ENCODE peak calls at places on chromosomes 3 and 15, in seven cellular contexts. L is esophagus squamous epithelium, W is cardiac muscle cell, G is brain microvascular endothelial cell, H is dorsolateral prefrontal cortex, E is spleen, T is astrocyte. B is an unnamed sample.

GRCh38 chr15:29435811-29436210 is 166.2 kb upstream of the NSMCE3 start:
- DNase-seq in L (no peak), W (no peak), G (no peak), H (no peak), E (no peak), T (no peak), B (peak; percentile 21)

GRCh38 chr15:27486676-27487290 is 515.8 kb downstream of the GABRG3 start:
- DNase-seq in L (no peak), W (no peak), G (no peak), H (no peak), E (no peak), T (peak; percentile 66), B (no peak)

GRCh38 chr3:136396916-136397315 is 146.8 kb downstream of the PCCB start:
- DNase-seq in L (no peak), W (no peak), G (no peak), H (no peak), E (no peak), T (peak; percentile 23), B (no peak)

GRCh38 chr3:34419801-34420200 is 621.4 kb downstream of the PDCD6IP start:
- DNase-seq in L (no peak), W (no peak), G (peak; percentile 1), H (no peak), E (no peak), T (no peak), B (no peak)

GRCh38 chr15:93152951-93153350 is 63.9 kb upstream of the RGMA start:
- DNase-seq in L (no peak), W (peak; percentile 57), G (no peak), H (peak; percentile 46), E (no peak), T (no peak), B (no peak)

GRCh38 chr3:8481380-8481779 is 20.2 kb upstream of the LMCD1 start:
- DNase-seq in L (no peak), W (peak; percentile 41), G (no peak), H (no peak), E (no peak), T (no peak), B (no peak)

GRCh38 chr15:48394172-48394571 is 62.9 kb downstream of the DUT start:
- DNase-seq in L (no peak), W (no peak), G (no peak), H (no peak), E (no peak), T (no peak), B (no peak)

GRCh38 chr15:40511472-40512133 is 40.8 kb downstream of the CHST14 start:
- DNase-seq in L (no peak), W (peak; percentile 63), G (no peak), H (no peak), E (peak; percentile 89), T (no peak), B (peak; percentile 80)

GRCh38 chr15:98878172-98878571 is 129.4 kb downstream of the PGPEP1L start:
- DNase-seq in L (no peak), W (no peak), G (no peak), H (no peak), E (no peak), T (peak; percentile 76), B (no peak)

GRCh38 chr3:138097192-138097829 is 18.1 kb downstream of the DZIP1L start:
- DNase-seq in L (no peak), W (no peak), G (no peak), H (no peak), E (no peak), T (no peak), B (no peak)
- TF ChIP-seq CTCF in L (peak; percentile 22), W (peak; percentile 52), G (peak; percentile 72), H (peak; percentile 18), E (no peak), T (peak; percentile 36), B (peak; percentile 38)

GRCh38 chr3:25433868-25434267 is 5.8 kb downstream of the RARB start:
- DNase-seq in L (no peak), W (peak; percentile 84), G (peak; percentile 84), H (no peak), E (no peak), T (no peak), B (no peak)

GRCh38 chr3:25429960-25430941 is 2.2 kb downstream of the RARB start:
- DNase-seq in L (no peak), W (peak; percentile 58), G (no peak), H (no peak), E (no peak), T (peak; percentile 64), B (no peak)

GRCh38 chr3:25430942-25431570 is 3.0 kb downstream of the RARB start:
- DNase-seq in L (no peak), W (peak; percentile 23), G (no peak), H (no peak), E (no peak), T (no peak), B (no peak)

GRCh38 chr3:25432191-25432720 is 4.2 kb downstream of the RARB start:
- DNase-seq in L (no peak), W (no peak), G (no peak), H (no peak), E (no peak), T (no peak), B (no peak)

DNA sequence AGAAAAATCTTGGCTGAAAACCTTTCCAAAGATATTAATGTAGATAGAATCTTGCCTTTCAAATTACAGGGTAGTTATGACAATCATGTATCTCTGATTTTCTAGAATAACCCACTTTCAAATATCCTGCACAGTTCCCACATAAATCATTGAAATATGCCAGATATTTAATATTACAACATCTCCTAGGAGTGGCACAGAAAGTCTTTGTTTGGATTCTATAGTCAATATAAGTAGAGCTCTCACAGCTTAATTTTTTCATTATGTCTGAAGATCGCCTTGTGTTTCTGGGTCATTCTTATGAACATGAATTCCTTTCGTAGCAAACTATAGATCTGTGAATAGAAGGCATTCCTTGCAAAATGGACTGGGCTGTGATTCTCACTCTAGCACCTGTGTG is 5.0 kb downstream of the RARB start:
- DNase-seq in L (no peak), W (no peak), G (no peak), H (no peak), E (no peak), T (no peak), B (no peak)
- H3K27ac ChIP-seq in L (peak overlapping the region; percentile 80), W (peak overlapping the region; percentile 99), G (peak overlapping the region; percentile 99), H (no peak overlapping the region), E (no peak overlapping the region), T (peak overlapping the region; percentile 34), B (no peak overlapping the region)

GRCh38 chr3:45939341-45939771 is 3.9 kb upstream of the CXCR6 start:
- DNase-seq in L (no peak), W (no peak), G (no peak), H (no peak), E (no peak), T (peak; percentile 3), B (no peak)
- TF ChIP-seq CTCF in L (no peak), W (no peak), G (no peak), H (no peak), E (no peak), T (no peak), B (no peak)

GRCh38 chr3:149705416-149705815 is 46.9 kb downstream of the COMMD2 start:
- DNase-seq in L (no peak), W (no peak), G (no peak), H (no peak), E (no peak), T (no peak), B (no peak)

GRCh38 chr3:149701206-149701976 is 43.6 kb upstream of the WWTR1 start:
- DNase-seq in L (no peak), W (no peak), G (no peak), H (no peak), E (no peak), T (no peak), B (no peak)

GRCh38 chr3:149703474-149703873 is 45.6 kb upstream of the WWTR1 start:
- DNase-seq in L (no peak), W (peak; percentile 29), G (no peak), H (no peak), E (no peak), T (peak; percentile 8), B (no peak)

GRCh38 chr3:149702691-149703426 is 45.0 kb upstream of the WWTR1 start:
- DNase-seq in L (no peak), W (peak; percentile 68), G (peak; percentile 73), H (no peak), E (no peak), T (peak; percentile 90), B (no peak)

GRCh38 chr3:149701977-149702350 is 44.1 kb upstream of the WWTR1 start:
- DNase-seq in L (no peak), W (no peak), G (no peak), H (no peak), E (no peak), T (no peak), B (no peak)
- H3K27ac ChIP-seq in L (no peak overlapping the region), W (no peak overlapping the region), G (no peak overlapping the region), H (no peak overlapping the region), E (no peak overlapping the region), T (no peak overlapping the region), B (no peak overlapping the region)